ENCODE peak calls at places on chromosome 16, in four cellular contexts. I is SK-N-SH, C is GM23248, L is hepatocyte. H is an unnamed sample.

GRCh38 chr16:75727221-75727620 is 931 bp upstream of the CPHXL start:
- DNase-seq in I (no peak), C (no peak), L (peak), H (no peak)

GRCh38 chr16:1960665-1961630 is 1.6 kb downstream of the NDUFB10 start:
- DNase-seq in I (no peak), C (peak), L (no peak), H (peak)

GRCh38 chr16:86569843-86570447 is 3.3 kb downstream of the FOXC2 start:
- DNase-seq in I (no peak), C (no peak), L (no peak), H (no peak)

GRCh38 chr16:46582313-46582712 is 38.9 kb downstream of the SHCBP1 start:
- DNase-seq in I (no peak), C (no peak), L (no peak), H (no peak)

GRCh38 chr16:77868478-77868877 is 80.1 kb downstream of the VAT1L start:
- DNase-seq in I (no peak), C (no peak), L (no peak), H (no peak)

GRCh38 chr16:21663889-21664647 is at the start of gene OTOA:
- DNase-seq in I (peak), C (peak), L (peak), H (peak)

GRCh38 chr16:87723224-87723619 is 42.6 kb downstream of the KLHDC4 start:
- DNase-seq in I (peak), C (peak), L (peak), H (no peak)

GRCh38 chr16:13919330-13919682 is 648 bp upstream of the ERCC4 start:
- DNase-seq in I (peak), C (peak), L (peak), H (peak)

GRCh38 chr16:74261068-74261467 is 35.5 kb upstream of the PSMD7 start:
- DNase-seq in I (no peak), C (no peak), L (no peak), H (no peak)

GRCh38 chr16:69444873-69445517 is 20.6 kb downstream of the CYB5B start:
- DNase-seq in I (no peak), C (peak), L (no peak), H (no peak)

GRCh38 chr16:89722392-89723278 is 1.3 kb downstream of the ZNF276 start:
- DNase-seq in I (no peak), C (peak), L (peak), H (peak)

GRCh38 chr16:83793179-83793578 is 14.6 kb upstream of the HSBP1 start:
- DNase-seq in I (no peak), C (no peak), L (no peak), H (peak)

GRCh38 chr16:54268340-54268739 is 18.2 kb downstream of the IRX3 start:
- DNase-seq in I (no peak), C (no peak), L (no peak), H (no peak)

DNA sequence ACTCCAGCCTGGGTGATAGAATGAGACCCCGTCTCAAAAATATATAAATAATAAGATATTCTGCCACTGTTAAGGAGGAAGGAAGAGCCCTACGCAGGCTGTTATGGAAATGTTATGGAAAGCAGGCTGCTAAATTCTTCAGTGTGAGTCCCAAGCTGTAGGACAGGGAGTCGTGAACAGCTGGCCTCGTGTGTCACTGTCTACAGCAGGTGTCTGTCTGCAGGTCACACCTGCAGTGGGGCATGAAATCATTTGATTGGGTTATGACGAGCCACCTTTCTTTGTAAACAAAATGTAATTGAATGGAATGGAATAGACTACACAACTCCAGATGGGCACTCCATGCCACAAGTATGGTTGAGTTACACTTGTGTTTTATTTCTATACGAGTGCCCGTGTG is 15.6 kb upstream of the LITAF start:
- DNase-seq in I (no peak), C (no peak), L (no peak), H (no peak)
- TF ChIP-seq EZH2phosphoT487 in I (no peak), C (no peak), L (no peak), H (no peak)

GRCh38 chr16:11322823-11323222 is 22.4 kb upstream of the RMI2 start:
- DNase-seq in I (no peak), C (no peak), L (no peak), H (no peak)
- H3K27ac ChIP-seq in I (no peak), C (no peak), L (no peak), H (no peak)

DNA sequence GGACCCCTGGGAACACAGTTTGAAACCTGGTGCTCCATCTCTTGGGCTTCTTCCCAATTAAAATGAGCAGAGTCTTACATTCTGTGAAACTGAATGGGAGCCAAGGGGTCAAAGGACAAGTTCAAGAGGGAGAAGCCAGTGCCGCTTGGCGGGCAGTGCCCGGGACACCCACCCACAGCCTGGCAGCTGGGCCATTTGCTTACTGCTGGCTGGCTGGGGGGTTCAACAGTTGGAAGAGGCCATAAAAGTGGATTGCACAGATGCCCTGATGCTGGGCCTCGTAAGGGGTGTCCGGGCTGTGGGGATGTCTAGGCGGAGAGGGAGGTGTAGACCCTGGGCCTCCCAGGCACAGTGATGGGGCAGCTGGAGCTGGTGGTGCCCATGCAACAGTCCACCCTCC is 52.1 kb downstream of the CMIP start:
- DNase-seq in I (no peak), C (no peak), L (no peak), H (no peak)
- TF ChIP-seq EZH2phosphoT487 in I (no peak), C (no peak), L (no peak), H (no peak)

DNA sequence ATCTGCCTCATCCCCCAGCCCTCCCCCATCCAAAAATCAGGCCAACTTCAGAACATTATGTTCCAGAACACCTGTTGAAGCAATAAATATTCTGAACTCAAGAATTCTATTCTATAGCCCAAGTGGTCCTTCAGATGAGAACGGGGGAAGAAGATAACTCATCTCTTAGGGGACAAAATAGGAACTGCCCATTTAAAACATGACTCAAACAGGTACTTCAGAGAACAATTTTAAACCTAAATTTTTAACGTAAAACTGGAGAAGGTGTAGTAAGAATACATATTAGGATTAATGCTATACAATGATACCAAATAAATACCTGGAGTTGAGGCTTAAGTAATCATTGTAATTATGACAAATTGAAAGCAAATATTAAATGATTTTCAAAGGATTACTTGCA is 112.1 kb downstream of the CDYL2 start:
- DNase-seq in I (no peak), C (no peak), L (no peak), H (no peak)
- H3K27ac ChIP-seq in I (no peak), C (no peak), L (no peak), H (no peak)